ENCODE peak calls at places on chromosome 21, in ten cellular contexts. One of them, this sample, is unnamed.

GRCh38 chr21:46317710-46318463 is 5.8 kb downstream of the C21orf58 start:
- DNase-seq in GM10248: no peak
- DNase-seq in Calu3: no peak
- DNase-seq in activated CD8-positive, alpha-beta T cell treated with anti-CD3 and anti-CD28 coated beads for 36 hours: no peak
- DNase-seq in heart right ventricle: peak; percentile 59
- DNase-seq in astrocyte of the spinal cord: no peak
- DNase-seq in cardiac fibroblast: no peak
- DNase-seq in heart left ventricle: peak; percentile 40
- DNase-seq in mesothelial cell of epicardium: no peak
- DNase-seq in nephron progenitor cell: no peak
- DNase-seq in this sample: peak; percentile 43

GRCh38 chr21:26293291-26293946 is 122.8 kb upstream of the APP start:
- DNase-seq in GM10248: no peak
- DNase-seq in Calu3: no peak
- DNase-seq in activated CD8-positive, alpha-beta T cell treated with anti-CD3 and anti-CD28 coated beads for 36 hours: no peak
- DNase-seq in heart right ventricle: no peak
- DNase-seq in astrocyte of the spinal cord: no peak
- DNase-seq in cardiac fibroblast: no peak
- DNase-seq in heart left ventricle: no peak
- DNase-seq in mesothelial cell of epicardium: no peak
- DNase-seq in nephron progenitor cell: no peak
- DNase-seq in this sample: no peak

GRCh38 chr21:44742418-44743153 is 31.2 kb upstream of the TSPEAR start:
- DNase-seq in GM10248: no peak
- DNase-seq in Calu3: no peak
- DNase-seq in activated CD8-positive, alpha-beta T cell treated with anti-CD3 and anti-CD28 coated beads for 36 hours: no peak
- DNase-seq in heart right ventricle: no peak
- DNase-seq in astrocyte of the spinal cord: no peak
- DNase-seq in cardiac fibroblast: peak; percentile 34
- DNase-seq in heart left ventricle: no peak
- DNase-seq in mesothelial cell of epicardium: no peak
- DNase-seq in nephron progenitor cell: no peak
- DNase-seq in this sample: no peak

GRCh38 chr21:45612096-45613019 is 31.2 kb upstream of the PCBP3 start:
- DNase-seq in GM10248: no peak
- DNase-seq in Calu3: no peak
- DNase-seq in activated CD8-positive, alpha-beta T cell treated with anti-CD3 and anti-CD28 coated beads for 36 hours: no peak
- DNase-seq in heart right ventricle: no peak
- DNase-seq in astrocyte of the spinal cord: peak; percentile 83
- DNase-seq in cardiac fibroblast: peak; percentile 88
- DNase-seq in heart left ventricle: no peak
- DNase-seq in mesothelial cell of epicardium: no peak
- DNase-seq in nephron progenitor cell: no peak
- DNase-seq in this sample: no peak

GRCh38 chr21:44704636-44705001 is 6.8 kb downstream of the TSPEAR start:
- DNase-seq in GM10248: no peak
- DNase-seq in Calu3: no peak
- DNase-seq in activated CD8-positive, alpha-beta T cell treated with anti-CD3 and anti-CD28 coated beads for 36 hours: no peak
- DNase-seq in heart right ventricle: no peak
- DNase-seq in astrocyte of the spinal cord: no peak
- DNase-seq in cardiac fibroblast: no peak
- DNase-seq in heart left ventricle: no peak
- DNase-seq in mesothelial cell of epicardium: peak; percentile 34
- DNase-seq in nephron progenitor cell: no peak
- DNase-seq in this sample: no peak

GRCh38 chr21:9750341-9751086 is 770.9 kb upstream of the TPTE start:
- DNase-seq in GM10248: no peak
- DNase-seq in Calu3: no peak
- DNase-seq in activated CD8-positive, alpha-beta T cell treated with anti-CD3 and anti-CD28 coated beads for 36 hours: no peak
- DNase-seq in heart right ventricle: no peak
- DNase-seq in astrocyte of the spinal cord: no peak
- DNase-seq in cardiac fibroblast: no peak
- DNase-seq in heart left ventricle: no peak
- DNase-seq in mesothelial cell of epicardium: no peak
- DNase-seq in nephron progenitor cell: no peak
- DNase-seq in this sample: peak; percentile 29

GRCh38 chr21:41643246-41643966 is 123.4 kb downstream of the RIPK4 start:
- DNase-seq in GM10248: no peak
- DNase-seq in Calu3: no peak
- DNase-seq in activated CD8-positive, alpha-beta T cell treated with anti-CD3 and anti-CD28 coated beads for 36 hours: no peak
- DNase-seq in heart right ventricle: no peak
- DNase-seq in astrocyte of the spinal cord: peak; percentile 16
- DNase-seq in cardiac fibroblast: peak; percentile 68
- DNase-seq in heart left ventricle: no peak
- DNase-seq in mesothelial cell of epicardium: no peak
- DNase-seq in nephron progenitor cell: no peak
- DNase-seq in this sample: no peak

GRCh38 chr21:26751305-26751704 is 93.9 kb downstream of the ADAMTS1 start:
- DNase-seq in GM10248: no peak
- DNase-seq in Calu3: no peak
- DNase-seq in activated CD8-positive, alpha-beta T cell treated with anti-CD3 and anti-CD28 coated beads for 36 hours: no peak
- DNase-seq in heart right ventricle: no peak
- DNase-seq in astrocyte of the spinal cord: no peak
- DNase-seq in cardiac fibroblast: no peak
- DNase-seq in heart left ventricle: no peak
- DNase-seq in mesothelial cell of epicardium: no peak
- DNase-seq in nephron progenitor cell: no peak
- DNase-seq in this sample: no peak

GRCh38 chr21:22961248-22961647 is 1963.0 kb downstream of the NCAM2 start:
- DNase-seq in GM10248: no peak
- DNase-seq in Calu3: no peak
- DNase-seq in activated CD8-positive, alpha-beta T cell treated with anti-CD3 and anti-CD28 coated beads for 36 hours: no peak
- DNase-seq in heart right ventricle: no peak
- DNase-seq in astrocyte of the spinal cord: no peak
- DNase-seq in cardiac fibroblast: no peak
- DNase-seq in heart left ventricle: no peak
- DNase-seq in mesothelial cell of epicardium: no peak
- DNase-seq in nephron progenitor cell: no peak
- DNase-seq in this sample: no peak

DNA sequence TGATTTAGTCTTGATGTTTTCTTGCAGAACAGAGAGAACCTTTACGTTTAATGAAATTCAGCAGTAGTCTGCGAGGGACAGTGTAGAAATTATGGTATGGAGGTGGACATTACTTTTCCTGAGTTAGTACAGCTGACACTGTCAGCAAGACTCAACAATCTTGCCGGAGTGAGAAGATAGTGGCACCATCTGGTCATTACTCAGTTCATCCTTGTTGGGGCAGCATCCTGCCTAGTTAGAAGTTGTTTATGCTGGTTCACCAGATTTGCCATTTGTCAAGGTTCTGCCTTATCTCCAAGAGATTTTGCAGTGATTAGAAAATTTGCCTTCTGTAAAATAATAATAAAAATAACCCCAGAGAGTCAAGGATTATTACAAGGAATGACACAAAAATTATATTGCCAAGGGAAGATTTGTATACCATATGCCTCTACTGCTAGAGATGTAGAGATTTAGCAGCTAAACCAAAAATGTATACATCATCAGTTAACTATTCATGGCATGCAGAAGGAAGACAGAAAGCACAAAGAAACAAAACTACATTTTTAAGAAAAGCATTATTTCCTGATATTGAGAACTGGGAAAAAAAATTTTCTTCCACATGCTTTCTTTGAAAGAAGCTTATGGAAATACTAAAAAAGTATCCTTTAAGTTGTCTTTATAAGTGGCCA is 1967.4 kb downstream of the NCAM2 start:
- DNase-seq in GM10248: no peak
- DNase-seq in Calu3: no peak
- DNase-seq in activated CD8-positive, alpha-beta T cell treated with anti-CD3 and anti-CD28 coated beads for 36 hours: no peak
- DNase-seq in heart right ventricle: no peak
- DNase-seq in astrocyte of the spinal cord: peak; percentile 3
- DNase-seq in cardiac fibroblast: no peak
- DNase-seq in heart left ventricle: no peak
- DNase-seq in mesothelial cell of epicardium: no peak
- DNase-seq in nephron progenitor cell: no peak
- DNase-seq in this sample: no peak
- TF ChIP-seq CTCF in GM10248: no peak
- TF ChIP-seq CTCF in Calu3: no peak
- TF ChIP-seq CTCF in activated CD8-positive, alpha-beta T cell treated with anti-CD3 and anti-CD28 coated beads for 36 hours: no peak
- TF ChIP-seq CTCF in heart right ventricle: no peak
- TF ChIP-seq CTCF in astrocyte of the spinal cord: no peak
- TF ChIP-seq CTCF in cardiac fibroblast: no peak
- TF ChIP-seq CTCF in heart left ventricle: no peak
- TF ChIP-seq CTCF in mesothelial cell of epicardium: no peak
- TF ChIP-seq CTCF in nephron progenitor cell: no peak
- TF ChIP-seq CTCF in this sample: no peak

GRCh38 chr21:40120944-40121575 is 253.8 kb downstream of the PCP4 start:
- DNase-seq in GM10248: no peak
- DNase-seq in Calu3: no peak
- DNase-seq in activated CD8-positive, alpha-beta T cell treated with anti-CD3 and anti-CD28 coated beads for 36 hours: no peak
- DNase-seq in heart right ventricle: no peak
- DNase-seq in astrocyte of the spinal cord: peak; percentile 33
- DNase-seq in cardiac fibroblast: peak; percentile 8
- DNase-seq in heart left ventricle: no peak
- DNase-seq in mesothelial cell of epicardium: no peak
- DNase-seq in nephron progenitor cell: no peak
- DNase-seq in this sample: no peak
- TF ChIP-seq CTCF in GM10248: peak; percentile 36
- TF ChIP-seq CTCF in Calu3: peak; percentile 32
- TF ChIP-seq CTCF in activated CD8-positive, alpha-beta T cell treated with anti-CD3 and anti-CD28 coated beads for 36 hours: peak; percentile 57
- TF ChIP-seq CTCF in heart right ventricle: peak; percentile 48
- TF ChIP-seq CTCF in astrocyte of the spinal cord: peak; percentile 86
- TF ChIP-seq CTCF in cardiac fibroblast: peak; percentile 59
- TF ChIP-seq CTCF in heart left ventricle: peak; percentile 70
- TF ChIP-seq CTCF in mesothelial cell of epicardium: peak; percentile 91
- TF ChIP-seq CTCF in nephron progenitor cell: peak; percentile 99
- TF ChIP-seq CTCF in this sample: peak; percentile 37

GRCh38 chr21:36579898-36580297 is 100.0 kb upstream of the CLDN14 start:
- DNase-seq in GM10248: no peak
- DNase-seq in Calu3: no peak
- DNase-seq in activated CD8-positive, alpha-beta T cell treated with anti-CD3 and anti-CD28 coated beads for 36 hours: no peak
- DNase-seq in heart right ventricle: no peak
- DNase-seq in astrocyte of the spinal cord: no peak
- DNase-seq in cardiac fibroblast: no peak
- DNase-seq in heart left ventricle: no peak
- DNase-seq in mesothelial cell of epicardium: no peak
- DNase-seq in nephron progenitor cell: no peak
- DNase-seq in this sample: no peak

GRCh38 chr21:36587388-36587787 is 107.5 kb upstream of the CLDN14 start:
- DNase-seq in GM10248: no peak
- DNase-seq in Calu3: no peak
- DNase-seq in activated CD8-positive, alpha-beta T cell treated with anti-CD3 and anti-CD28 coated beads for 36 hours: no peak
- DNase-seq in heart right ventricle: no peak
- DNase-seq in astrocyte of the spinal cord: no peak
- DNase-seq in cardiac fibroblast: no peak
- DNase-seq in heart left ventricle: no peak
- DNase-seq in mesothelial cell of epicardium: no peak
- DNase-seq in nephron progenitor cell: no peak
- DNase-seq in this sample: no peak

GRCh38 chr21:36583591-36583990 is 103.7 kb upstream of the CLDN14 start:
- DNase-seq in GM10248: no peak
- DNase-seq in Calu3: no peak
- DNase-seq in activated CD8-positive, alpha-beta T cell treated with anti-CD3 and anti-CD28 coated beads for 36 hours: no peak
- DNase-seq in heart right ventricle: no peak
- DNase-seq in astrocyte of the spinal cord: no peak
- DNase-seq in cardiac fibroblast: no peak
- DNase-seq in heart left ventricle: no peak
- DNase-seq in mesothelial cell of epicardium: no peak
- DNase-seq in nephron progenitor cell: no peak
- DNase-seq in this sample: no peak

GRCh38 chr21:36589352-36589971 is 109.5 kb upstream of the SIM2 start:
- DNase-seq in GM10248: peak; percentile 74
- DNase-seq in Calu3: peak; percentile 49
- DNase-seq in activated CD8-positive, alpha-beta T cell treated with anti-CD3 and anti-CD28 coated beads for 36 hours: peak; percentile 56
- DNase-seq in heart right ventricle: peak; percentile 30
- DNase-seq in astrocyte of the spinal cord: no peak
- DNase-seq in cardiac fibroblast: peak; percentile 53
- DNase-seq in heart left ventricle: no peak
- DNase-seq in mesothelial cell of epicardium: no peak
- DNase-seq in nephron progenitor cell: no peak
- DNase-seq in this sample: peak; percentile 48

DNA sequence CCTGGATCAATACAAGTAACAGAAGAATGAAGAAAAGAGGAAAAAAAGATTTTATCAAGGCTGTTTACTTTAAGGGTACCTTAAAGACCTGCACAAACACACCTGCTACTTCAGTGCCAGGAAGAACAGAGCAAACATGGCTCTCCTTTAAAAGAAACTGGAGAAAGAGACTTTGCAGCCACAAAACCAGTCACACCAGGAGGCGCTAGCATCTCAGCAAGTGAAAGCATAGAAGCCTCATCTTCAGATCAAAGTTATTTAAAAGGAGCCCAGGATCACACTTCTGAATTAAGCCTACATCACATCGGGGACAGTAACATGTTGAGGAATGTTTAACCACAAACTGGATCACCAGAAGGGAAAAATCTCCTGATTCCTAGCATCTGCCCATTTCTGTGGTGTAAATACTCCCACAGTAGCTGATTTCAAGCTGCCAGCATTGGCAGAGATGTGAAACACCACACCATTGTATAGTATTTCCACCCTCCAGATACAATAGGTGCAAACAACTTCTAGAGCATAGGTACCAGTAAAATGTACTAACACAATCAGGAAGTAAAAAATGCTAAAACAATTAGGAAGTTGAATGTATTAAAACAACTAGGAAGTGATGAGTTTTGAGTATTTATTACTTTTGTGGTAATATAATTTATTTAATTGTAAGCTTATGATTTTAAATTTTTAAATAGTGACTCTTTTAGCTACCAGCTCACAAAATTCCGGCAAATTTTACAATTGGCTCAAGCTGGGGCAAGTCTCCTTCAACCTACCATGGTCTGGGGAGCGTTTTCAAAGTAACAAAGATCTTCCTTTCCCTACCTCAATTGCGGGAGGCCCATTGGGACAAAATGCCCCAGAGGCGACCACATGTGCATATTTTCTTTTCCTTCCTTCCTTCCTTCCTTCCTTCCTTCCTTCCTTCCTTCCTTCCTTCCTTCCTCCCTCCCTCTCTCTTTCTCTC is 105.3 kb upstream of the CLDN14 start:
- DNase-seq in GM10248: no peak
- DNase-seq in Calu3: no peak
- DNase-seq in activated CD8-positive, alpha-beta T cell treated with anti-CD3 and anti-CD28 coated beads for 36 hours: peak; percentile 47
- DNase-seq in heart right ventricle: no peak
- DNase-seq in astrocyte of the spinal cord: no peak
- DNase-seq in cardiac fibroblast: no peak
- DNase-seq in heart left ventricle: no peak
- DNase-seq in mesothelial cell of epicardium: no peak
- DNase-seq in nephron progenitor cell: no peak
- DNase-seq in this sample: no peak
- TF ChIP-seq CTCF in GM10248: peak; percentile 17
- TF ChIP-seq CTCF in Calu3: no peak
- TF ChIP-seq CTCF in activated CD8-positive, alpha-beta T cell treated with anti-CD3 and anti-CD28 coated beads for 36 hours: no peak
- TF ChIP-seq CTCF in heart right ventricle: no peak
- TF ChIP-seq CTCF in astrocyte of the spinal cord: peak; percentile 22
- TF ChIP-seq CTCF in cardiac fibroblast: no peak
- TF ChIP-seq CTCF in heart left ventricle: no peak
- TF ChIP-seq CTCF in mesothelial cell of epicardium: no peak
- TF ChIP-seq CTCF in nephron progenitor cell: no peak
- TF ChIP-seq CTCF in this sample: no peak

DNA sequence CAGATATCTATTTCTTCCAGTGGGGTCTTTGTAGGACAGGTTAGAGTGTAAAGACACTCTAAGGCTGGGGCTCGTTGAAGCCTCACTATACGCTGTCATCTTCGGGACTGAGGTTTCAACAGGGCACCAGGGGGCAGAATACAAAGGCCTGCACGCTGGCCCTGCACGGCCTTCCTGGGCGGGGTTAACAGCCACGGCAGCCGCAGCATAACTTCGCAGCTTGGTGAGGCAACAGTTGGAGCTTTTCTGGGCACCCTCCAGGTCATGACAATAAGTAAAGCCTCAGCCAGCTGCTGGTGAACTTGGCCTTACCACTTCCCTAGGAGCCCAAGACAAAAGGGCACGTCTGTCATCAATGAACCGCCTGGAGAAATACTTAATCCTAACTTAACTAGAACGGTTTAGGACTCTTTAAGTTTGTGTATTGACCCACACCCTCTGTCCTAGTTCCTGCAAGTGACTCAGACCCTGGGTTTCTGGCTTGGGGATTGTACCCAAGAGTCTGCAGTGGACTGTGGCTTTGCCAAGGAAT is 2.3 kb upstream of the RUNX1 start:
- DNase-seq in GM10248: peak; percentile 58
- DNase-seq in Calu3: peak; percentile 88
- DNase-seq in activated CD8-positive, alpha-beta T cell treated with anti-CD3 and anti-CD28 coated beads for 36 hours: peak; percentile 92
- DNase-seq in heart right ventricle: peak; percentile 77
- DNase-seq in astrocyte of the spinal cord: peak; percentile 89
- DNase-seq in cardiac fibroblast: peak; percentile 95
- DNase-seq in heart left ventricle: peak; percentile 82
- DNase-seq in mesothelial cell of epicardium: no peak
- DNase-seq in nephron progenitor cell: peak; percentile 62
- DNase-seq in this sample: peak; percentile 92
- TF ChIP-seq CTCF in GM10248: peak; percentile 62
- TF ChIP-seq CTCF in Calu3: peak; percentile 64
- TF ChIP-seq CTCF in activated CD8-positive, alpha-beta T cell treated with anti-CD3 and anti-CD28 coated beads for 36 hours: peak; percentile 64
- TF ChIP-seq CTCF in heart right ventricle: peak; percentile 40
- TF ChIP-seq CTCF in astrocyte of the spinal cord: peak; percentile 61
- TF ChIP-seq CTCF in cardiac fibroblast: peak; percentile 68
- TF ChIP-seq CTCF in heart left ventricle: no peak
- TF ChIP-seq CTCF in mesothelial cell of epicardium: no peak
- TF ChIP-seq CTCF in nephron progenitor cell: peak; percentile 46
- TF ChIP-seq CTCF in this sample: peak; percentile 25